ENCODE peak calls at places on chromosomes 4 and X, in eight cellular contexts. V is stimulated activated CD8-positive, alpha-beta memory T cell treated with anti-CD3 and anti-CD28 coated beads, Interleukin-4, amount 100 ng/mL, for 1 hour; I is HT-29; Z is activated CD4-positive, alpha-beta T cell treated with anti-CD3 and anti-CD28 coated beads, Interleukin-2, amount 50 U/mL, for 4 hours; U is T47D; C is naive thymus-derived CD4-positive, alpha-beta T cell; P is SW480; N is activated T-helper 1 cell treated with anti-CD3 and anti-CD28 coated beads, Interleukin-12 subunit alpha, Interleukin-12 subunit beta, Interleukin-2, Interleukin-4 antibody, amounts not matched to agents 30 ng/mL and 10 ng/mL and 1 ng/mL, durations not matched to agents 14 hours and 24 hours and 36 hours. Y is an unnamed sample.

GRCh38 chr4:16083217-16084191 is at the start of gene PROM1:
- DNase-seq in V (no peak), I (peak; percentile 81), Z (no peak), U (no peak), C (no peak), P (no peak), N (no peak), Y (no peak)

GRCh38 chr4:110270492-110271197 is 72.2 kb upstream of the ELOVL6 start:
- DNase-seq in V (no peak), I (no peak), Z (no peak), U (no peak), C (no peak), P (no peak), N (no peak), Y (no peak)

GRCh38 chr4:109730294-109731051 is 603 bp upstream of the PLA2G12A start:
- DNase-seq in V (no peak), I (peak; percentile 76), Z (no peak), U (peak; percentile 11), C (no peak), P (peak; percentile 53), N (no peak), Y (no peak)

GRCh38 chrX:17655232-17656034 is 81.9 kb upstream of the SCML1 start:
- DNase-seq in V (no peak), I (no peak), Z (no peak), U (no peak), C (peak; percentile 24), P (no peak), N (no peak), Y (no peak)

GRCh38 chr4:67152976-67153375 is 392.3 kb downstream of the CENPC start:
- DNase-seq in V (no peak), I (no peak), Z (no peak), U (no peak), C (no peak), P (no peak), N (no peak), Y (no peak)

GRCh38 chr4:181770971-181771370 is 472.2 kb upstream of the TENM3 start:
- DNase-seq in V (no peak), I (no peak), Z (no peak), U (no peak), C (no peak), P (no peak), N (no peak), Y (no peak)

GRCh38 chr4:98662619-98663225 is 4.3 kb upstream of the TSPAN5 start:
- DNase-seq in V (peak; percentile 8), I (peak; percentile 78), Z (peak; percentile 47), U (no peak), C (peak; percentile 48), P (no peak), N (peak; percentile 31), Y (no peak)

GRCh38 chr4:13881880-13882279 is 254.4 kb upstream of the BOD1L1 start:
- DNase-seq in V (no peak), I (no peak), Z (no peak), U (no peak), C (no peak), P (no peak), N (no peak), Y (no peak)

GRCh38 chr4:12689457-12689856 is 794.7 kb downstream of the RAB28 start:
- DNase-seq in V (no peak), I (no peak), Z (no peak), U (no peak), C (no peak), P (no peak), N (no peak), Y (no peak)

GRCh38 chrX:148878371-148878770 is 378.0 kb downstream of the AFF2 start:
- DNase-seq in V (no peak), I (no peak), Z (no peak), U (no peak), C (no peak), P (peak; percentile 54), N (no peak), Y (no peak)

GRCh38 chrX:103175944-103176753 is 38.8 kb upstream of the BEX4 start:
- DNase-seq in V (peak; percentile 18), I (peak; percentile 58), Z (peak; percentile 42), U (peak; percentile 31), C (peak; percentile 41), P (peak; percentile 37), N (peak; percentile 7), Y (peak; percentile 3)

GRCh38 chr4:113921089-113921842 is 58.2 kb downstream of the ARSJ start:
- DNase-seq in V (no peak), I (no peak), Z (no peak), U (no peak), C (no peak), P (no peak), N (no peak), Y (no peak)

GRCh38 chrX:100662153-100662552 is 18.2 kb downstream of the SRPX2 start:
- DNase-seq in V (no peak), I (no peak), Z (no peak), U (no peak), C (no peak), P (no peak), N (no peak), Y (no peak)

GRCh38 chr4:184385705-184386141 is 88.6 kb downstream of the IRF2 start:
- DNase-seq in V (no peak), I (no peak), Z (no peak), U (no peak), C (no peak), P (peak; percentile 91), N (no peak), Y (no peak)

GRCh38 chr4:105283501-105283900 is 136.8 kb downstream of the TET2 start:
- DNase-seq in V (no peak), I (no peak), Z (no peak), U (no peak), C (no peak), P (no peak), N (no peak), Y (no peak)

GRCh38 chrX:37998586-37999267 is 7.6 kb upstream of the SYTL5 start:
- DNase-seq in V (no peak), I (no peak), Z (no peak), U (no peak), C (no peak), P (no peak), N (no peak), Y (no peak)

GRCh38 chr4:110550260-110550659 is 72.6 kb downstream of the PITX2 start:
- DNase-seq in V (no peak), I (no peak), Z (no peak), U (no peak), C (no peak), P (no peak), N (no peak), Y (no peak)

GRCh38 chr4:41432889-41433288 is 105.1 kb upstream of the LIMCH1 start:
- DNase-seq in V (no peak), I (no peak), Z (no peak), U (no peak), C (no peak), P (no peak), N (no peak), Y (no peak)

GRCh38 chr4:174717788-174718187 is 111.3 kb downstream of the GLRA3 start:
- DNase-seq in V (no peak), I (no peak), Z (no peak), U (no peak), C (no peak), P (no peak), N (no peak), Y (no peak)